ENCODE peak calls at places on chromosomes 16 and 17, in eight cellular contexts. H, P, M, V, Q, W, E and G are unnamed samples.

GRCh38 chr17:65920996-65921395 is 270.9 kb downstream of the CEP112 start:
- DNase-seq in P (peak), E (no peak), H (no peak), Q (no peak), M (no peak), W (no peak), V (no peak), G (no peak)

GRCh38 chr17:81409190-81409935 is 14.1 kb downstream of the BAHCC1 start:
- DNase-seq in E (no peak), P (peak), M (no peak), H (no peak), V (no peak), W (peak), Q (no peak), G (no peak)

GRCh38 chr17:80855968-80856862 is 135.4 kb upstream of the CHMP6 start:
- DNase-seq in H (peak), P (no peak), W (peak), E (peak), M (peak), Q (peak), V (peak), G (peak)

GRCh38 chr16:648071-648785 is 937 bp upstream of the WDR90 start:
- DNase-seq in V (no peak), H (no peak), Q (no peak), E (no peak), M (no peak), W (peak), P (peak), G (no peak)

GRCh38 chr17:58995247-58995940 is 111.3 kb downstream of the TRIM37 start:
- DNase-seq in H (no peak), V (no peak), W (no peak), Q (peak), M (peak), P (no peak), E (no peak), G (no peak)

GRCh38 chr16:89981414-89981813 is 32.9 kb downstream of the DEF8 start:
- DNase-seq in V (no peak), P (no peak), Q (no peak), H (no peak), M (no peak), E (no peak), W (no peak), G (no peak)

GRCh38 chr16:1877804-1878203 is 5.8 kb upstream of the MEIOB start:
- DNase-seq in V (no peak), E (no peak), W (no peak), H (no peak), Q (no peak), P (no peak), M (no peak), G (no peak)

GRCh38 chr16:760498-761343 is at the start of gene MSLN:
- DNase-seq in Q (no peak), H (no peak), W (no peak), M (no peak), E (no peak), V (no peak), P (no peak), G (no peak)

GRCh38 chr17:80361495-80362220 is 53.3 kb upstream of the ENDOV start:
- DNase-seq in V (no peak), P (peak), Q (no peak), H (no peak), W (peak), E (no peak), M (no peak), G (no peak)

GRCh38 chr17:34337701-34338100 is 18.5 kb downstream of the CCL8 start:
- DNase-seq in M (no peak), P (no peak), V (no peak), E (no peak), H (no peak), W (no peak), Q (no peak), G (no peak)

GRCh38 chr17:385195-385835 is 32.7 kb upstream of the RPH3AL start:
- DNase-seq in P (peak), V (peak), W (peak), E (no peak), M (no peak), H (no peak), Q (no peak), G (no peak)

GRCh38 chr16:73565263-73565662 is 517.3 kb upstream of the ZFHX3 start:
- DNase-seq in W (no peak), Q (no peak), V (no peak), E (no peak), P (no peak), H (no peak), M (no peak), G (no peak)

GRCh38 chr16:88700322-88700635 is 5.9 kb downstream of the RNF166 start:
- DNase-seq in M (no peak), Q (no peak), P (no peak), V (no peak), W (no peak), E (no peak), H (no peak), G (no peak)

GRCh38 chr17:259341-259976 is 78.0 kb upstream of the DOC2B start:
- DNase-seq in H (no peak), E (no peak), Q (no peak), V (no peak), W (no peak), M (no peak), P (peak), G (no peak)

GRCh38 chr17:77961741-77962140 is 3.2 kb downstream of the TNRC6C start:
- DNase-seq in W (peak), E (no peak), P (no peak), H (no peak), V (no peak), M (peak), Q (no peak), G (no peak)

GRCh38 chr17:29158515-29159275 is 21.5 kb downstream of the MYO18A start:
- DNase-seq in W (peak), E (no peak), H (no peak), Q (peak), V (no peak), M (peak), P (no peak), G (peak)

GRCh38 chr17:45261577-45262515 is at the start of gene SPATA32:
- DNase-seq in W (peak), H (no peak), M (peak), V (peak), P (no peak), Q (no peak), E (no peak), G (no peak)

GRCh38 chr16:65222049-65222448 is 100.2 kb upstream of the CDH11 start:
- DNase-seq in W (no peak), P (no peak), V (no peak), M (no peak), Q (no peak), E (no peak), H (no peak), G (no peak)

GRCh38 chr17:5793899-5794298 is 209.6 kb upstream of the NLRP1 start:
- DNase-seq in Q (peak), H (no peak), V (no peak), E (no peak), P (peak), M (no peak), W (peak), G (no peak)

GRCh38 chr16:67822511-67822910 is 15.8 kb downstream of the TSNAXIP1 start:
- DNase-seq in Q (no peak), H (no peak), P (no peak), E (no peak), W (no peak), V (no peak), M (peak), G (no peak)

GRCh38 chr16:14364386-14365199 is 265.5 kb downstream of the PARN start:
- DNase-seq in H (peak), Q (peak), V (no peak), E (peak), W (no peak), P (no peak), M (peak), G (peak)

GRCh38 chr16:89697161-89697615 is 4.3 kb downstream of the SPATA2L start:
- DNase-seq in V (no peak), W (peak), H (no peak), E (no peak), P (peak), M (no peak), Q (no peak), G (no peak)

GRCh38 chr17:81487487-81488275 is 24.9 kb downstream of the ACTG1 start:
- DNase-seq in Q (peak), W (peak), P (peak), M (peak), H (no peak), V (peak), E (no peak), G (no peak)

GRCh38 chr17:3554440-3554839 is 3.2 kb downstream of the TRPV3 start:
- DNase-seq in M (no peak), P (no peak), V (no peak), Q (no peak), H (no peak), W (no peak), E (no peak), G (no peak)

GRCh38 chr17:66493283-66494019 is 191.0 kb downstream of the PRKCA start:
- DNase-seq in P (no peak), H (no peak), V (no peak), Q (peak), E (no peak), M (peak), W (no peak), G (no peak)

GRCh38 chr17:75753193-75753513 is 11.8 kb downstream of the GALK1 start:
- DNase-seq in Q (no peak), M (no peak), P (no peak), H (no peak), E (no peak), V (no peak), W (no peak), G (no peak)
- H3K4me3 ChIP-seq in Q (peak), M (peak), P (peak), H (peak), E (peak), V (peak), W (no peak), G (no peak)

GRCh38 chr17:72465191-72466024 is 344.6 kb downstream of the SOX9 start:
- DNase-seq in W (peak), E (peak), M (peak), P (no peak), V (no peak), Q (peak), H (peak), G (no peak)
- TF ChIP-seq CTCF in W (no peak), E (no peak), M (peak), P (no peak), V (no peak), Q (no peak), H (no peak), G (no peak)

GRCh38 chr17:41680426-41681040 is 8.2 kb upstream of the EIF1 start:
- DNase-seq in P (no peak), M (no peak), Q (no peak), E (no peak), W (peak), V (no peak), H (no peak), G (no peak)

GRCh38 chr17:41678411-41678906 is 10.2 kb upstream of the EIF1 start:
- DNase-seq in M (peak), P (no peak), H (no peak), E (no peak), W (no peak), V (no peak), Q (peak), G (no peak)

GRCh38 chr17:41679740-41680425 is 8.8 kb upstream of the EIF1 start:
- DNase-seq in P (no peak), H (no peak), V (no peak), W (peak), Q (no peak), E (no peak), M (no peak), G (no peak)

GRCh38 chr17:41681776-41682175 is 6.9 kb upstream of the EIF1 start:
- DNase-seq in H (no peak), M (no peak), P (no peak), V (no peak), Q (no peak), E (no peak), W (peak), G (no peak)

DNA sequence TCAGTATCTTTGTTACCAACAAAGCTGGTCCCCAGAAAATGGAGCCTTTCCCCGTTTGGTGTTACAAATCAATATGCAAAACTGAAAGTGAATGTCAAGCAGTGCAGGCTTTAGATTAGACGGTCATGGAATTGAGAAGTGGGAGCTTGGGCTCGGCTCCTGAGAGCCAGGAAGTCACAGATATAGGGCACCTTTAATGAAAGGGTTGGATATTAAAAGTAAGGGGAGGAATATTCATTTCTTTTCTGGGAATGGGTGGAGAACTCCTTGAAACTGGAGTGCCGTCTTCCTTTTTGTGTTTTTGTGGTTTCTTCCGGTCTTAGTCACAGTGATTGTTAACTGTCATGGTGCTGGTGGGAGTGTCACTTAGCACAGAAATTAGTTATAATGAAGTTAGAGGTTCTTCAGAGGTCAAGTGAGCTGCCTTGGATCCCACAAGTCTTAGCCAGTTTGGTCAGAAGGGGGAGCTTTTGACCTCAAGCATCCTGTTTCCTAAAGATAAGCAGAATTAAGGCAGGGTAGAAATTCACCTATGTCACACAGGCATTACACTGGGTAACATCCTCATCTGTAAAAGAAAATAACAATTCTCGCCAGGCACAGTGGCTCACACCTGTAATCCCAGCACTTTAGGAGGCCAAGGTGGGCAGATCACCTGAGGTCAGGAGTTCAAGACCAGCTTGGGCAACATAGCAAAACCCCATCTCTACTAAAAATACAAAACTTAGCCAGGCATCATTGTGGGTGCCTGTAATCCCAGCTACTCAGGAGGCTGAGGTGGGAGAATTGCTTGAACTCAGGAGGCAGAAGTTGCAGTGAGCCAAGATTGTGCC is 9.6 kb upstream of the EIF1 start:
- DNase-seq in M (peak), V (peak), H (peak), W (peak), Q (peak), E (no peak), P (no peak), G (no peak)
- H3K4me3 ChIP-seq in M (peak), V (peak), H (peak), W (no peak), Q (no peak), E (no peak), P (no peak), G (no peak)

GRCh38 chr16:3019594-3020246 is 448 bp upstream of the TNFRSF12A start:
- DNase-seq in M (no peak), H (no peak), Q (no peak), P (no peak), W (no peak), V (no peak), E (no peak), G (no peak)

GRCh38 chr16:3017262-3017805 is 649 bp downstream of the CLDN6 start:
- DNase-seq in V (no peak), M (no peak), Q (no peak), P (no peak), H (no peak), E (no peak), W (no peak), G (no peak)

GRCh38 chr16:3015865-3016521 is 2.0 kb downstream of the CLDN6 start:
- DNase-seq in P (no peak), V (no peak), M (no peak), Q (no peak), H (no peak), E (no peak), W (no peak), G (no peak)

GRCh38 chr16:3020247-3020603 is at the start of gene TNFRSF12A:
- DNase-seq in H (no peak), M (peak), Q (peak), V (peak), P (peak), E (no peak), W (peak), G (peak)

GRCh38 chr16:3017806-3018506 is at the start of gene CLDN6:
- DNase-seq in H (no peak), W (peak), V (no peak), P (no peak), M (no peak), Q (no peak), E (no peak), G (no peak)
- TF ChIP-seq CTCF in H (peak), W (peak), V (peak), P (peak), M (peak), Q (peak), E (peak), G (peak)

DNA sequence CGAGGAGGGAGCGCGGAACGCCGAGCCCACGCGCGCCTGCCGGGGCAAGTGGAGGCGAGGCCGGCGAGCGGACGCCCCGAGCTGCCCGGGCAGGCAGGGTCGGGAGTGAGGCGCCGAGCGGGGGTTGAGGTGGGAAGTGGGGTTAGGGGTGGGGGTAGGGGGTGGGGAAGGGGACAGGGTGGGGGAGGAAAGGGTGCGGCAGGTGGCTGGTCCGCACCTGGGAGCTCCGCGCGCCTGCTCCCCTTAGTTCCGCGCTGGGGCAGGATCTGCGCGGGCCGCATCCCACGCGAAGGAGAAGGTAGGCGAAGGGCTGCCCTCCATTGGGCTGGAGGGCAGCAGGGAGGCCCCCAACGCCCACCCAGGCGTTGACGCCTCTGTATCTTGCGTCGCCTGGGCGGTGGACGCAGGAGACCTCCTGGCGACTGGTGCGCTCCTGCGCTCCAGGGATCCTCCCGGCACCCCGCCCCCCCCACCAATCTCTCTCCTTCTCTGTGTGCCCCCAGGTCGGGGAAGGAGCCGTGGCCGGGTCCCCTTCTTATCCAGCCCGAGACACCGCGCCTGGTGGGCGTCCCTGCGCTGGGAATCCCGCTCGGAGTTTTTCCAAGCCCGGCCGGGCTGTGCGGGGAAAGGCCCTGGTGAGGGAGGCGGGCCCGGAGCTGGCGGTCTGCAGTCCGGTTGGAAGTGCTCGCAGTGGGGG is 51.3 kb upstream of the AMZ2 start:
- DNase-seq in P (no peak), E (no peak), V (no peak), W (no peak), M (no peak), Q (no peak), H (no peak), G (no peak)
- H3K4me3 ChIP-seq in P (peak), E (no peak), V (peak), W (peak), M (no peak), Q (no peak), H (no peak), G (no peak)

GRCh38 chr16:79998143-79998542 is 397.6 kb upstream of the MAF start:
- DNase-seq in V (no peak), P (no peak), W (no peak), H (no peak), Q (no peak), E (no peak), M (no peak), G (no peak)

GRCh38 chr16:79995315-79995714 is 394.8 kb upstream of the MAF start:
- DNase-seq in M (no peak), Q (no peak), V (no peak), P (no peak), E (no peak), H (no peak), W (no peak), G (no peak)

GRCh38 chr16:79994413-79994812 is 393.9 kb upstream of the MAF start:
- DNase-seq in W (no peak), P (no peak), Q (no peak), V (no peak), E (no peak), H (no peak), M (no peak), G (no peak)

GRCh38 chr16:79993810-79994209 is 393.3 kb upstream of the MAF start:
- DNase-seq in Q (no peak), H (no peak), M (no peak), E (no peak), P (no peak), V (no peak), W (no peak), G (no peak)

DNA sequence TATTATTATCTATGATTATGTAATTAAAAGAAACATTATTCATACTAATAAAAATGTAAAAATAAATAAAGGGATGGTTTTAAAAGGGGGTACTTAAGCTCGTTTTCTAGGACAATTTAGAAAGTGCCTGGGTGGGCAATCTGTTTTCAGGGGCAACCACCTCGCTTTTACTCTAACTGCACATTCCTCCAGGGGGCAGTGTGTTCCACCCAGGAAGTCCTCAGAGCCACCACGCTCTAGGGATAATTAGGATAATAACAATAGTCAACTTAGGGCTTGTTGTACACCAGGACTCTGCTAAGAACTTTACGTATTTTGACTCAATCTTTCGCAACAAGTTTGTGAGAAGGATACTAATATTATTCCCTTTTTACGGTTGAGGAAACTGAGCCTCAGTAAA is 396.7 kb upstream of the MAF start:
- DNase-seq in P (peak), Q (peak), M (peak), E (no peak), W (peak), H (no peak), V (no peak), G (no peak)
- TF ChIP-seq CTCF in P (peak), Q (peak), M (peak), E (peak), W (peak), H (peak), V (peak), G (peak)

GRCh38 chr16:69837380-69837779 is 75.2 kb downstream of the WWP2 start:
- DNase-seq in Q (no peak), W (no peak), H (no peak), M (no peak), E (no peak), P (no peak), V (no peak), G (no peak)

GRCh38 chr16:69836252-69836651 is 74.1 kb downstream of the WWP2 start:
- DNase-seq in P (no peak), E (no peak), M (no peak), H (no peak), Q (no peak), V (no peak), W (no peak), G (no peak)

GRCh38 chr16:69839798-69840409 is 77.8 kb downstream of the WWP2 start:
- DNase-seq in V (peak), H (no peak), E (no peak), Q (peak), P (no peak), W (no peak), M (no peak), G (no peak)

GRCh38 chr16:69839240-69839688 is 77.1 kb downstream of the WWP2 start:
- DNase-seq in H (no peak), M (no peak), V (no peak), Q (no peak), W (no peak), P (no peak), E (no peak), G (no peak)

DNA sequence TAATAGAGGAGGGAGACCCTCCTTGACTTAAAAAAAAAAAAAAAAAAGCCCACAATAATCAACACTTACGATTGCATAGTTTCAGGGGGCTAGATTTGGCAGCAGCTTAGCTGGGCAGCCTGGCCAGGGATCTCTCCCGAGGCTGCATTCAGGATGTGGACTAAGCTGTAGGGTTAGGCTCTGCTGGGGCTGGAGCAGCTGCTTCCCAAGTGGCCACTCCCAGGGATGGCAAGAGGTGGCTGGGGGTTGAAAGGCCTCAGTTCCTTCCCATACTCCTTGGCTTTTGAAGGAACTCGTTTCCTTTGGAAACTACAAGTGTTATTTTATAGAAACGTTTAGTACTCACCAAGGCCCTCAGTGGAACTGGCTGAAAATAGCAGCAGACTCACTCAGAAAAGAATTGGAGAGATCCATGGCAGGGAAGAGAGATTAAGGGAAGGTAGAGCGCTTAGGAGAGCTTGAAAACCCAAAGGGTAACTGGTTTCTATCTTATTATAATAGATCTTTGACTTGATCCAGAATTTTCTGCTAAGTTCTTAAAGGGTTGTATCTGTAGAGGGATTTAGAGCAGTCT is 76.4 kb downstream of the WWP2 start:
- DNase-seq in W (no peak), V (peak), M (no peak), P (peak), H (no peak), Q (no peak), E (no peak), G (no peak)
- H3K4me3 ChIP-seq in W (no peak), V (no peak), M (no peak), P (no peak), H (no peak), Q (no peak), E (no peak), G (no peak)